ENCODE peak calls at places on chromosomes 3 and 15, in eight cellular contexts. A is pancreas, I is fibroblast of lung, U is lung, H is Peyer's patch, J is cardiac muscle cell, Q is breast epithelium, S is coronary artery. Z is an unnamed sample.

GRCh38 chr3:120302361-120302760 is 17.3 kb upstream of the GPR156 start:
- DNase-seq in A (no peak), I (peak; percentile 23), U (no peak), H (no peak), J (peak; percentile 64), Q (no peak), S (no peak), Z (peak; percentile 19)

GRCh38 chr3:42172047-42172654 is 81.0 kb downstream of the TRAK1 start:
- DNase-seq in A (no peak), I (no peak), U (no peak), H (no peak), J (no peak), Q (no peak), S (no peak), Z (no peak)

GRCh38 chr15:62739507-62739906 is 303.0 kb upstream of the TPM1 start:
- DNase-seq in A (no peak), I (peak; percentile 92), U (no peak), H (no peak), J (no peak), Q (no peak), S (no peak), Z (peak; percentile 58)

GRCh38 chr3:23863060-23863459 is 53.7 kb downstream of the NKIRAS1 start:
- DNase-seq in A (no peak), I (peak; percentile 40), U (no peak), H (no peak), J (no peak), Q (no peak), S (no peak), Z (no peak)

GRCh38 chr3:10116138-10116460 is 624 bp downstream of the BRK1 start:
- DNase-seq in A (no peak), I (peak; percentile 68), U (no peak), H (no peak), J (peak; percentile 44), Q (no peak), S (no peak), Z (peak; percentile 25)

GRCh38 chr3:156307704-156308103 is 187.3 kb downstream of the KCNAB1 start:
- DNase-seq in A (peak; percentile 53), I (peak; percentile 87), U (peak; percentile 39), H (no peak), J (peak; percentile 88), Q (no peak), S (peak; percentile 79), Z (peak; percentile 74)

GRCh38 chr3:194351080-194351672 is at the start of gene CPN2:
- DNase-seq in A (no peak), I (no peak), U (no peak), H (no peak), J (no peak), Q (no peak), S (no peak), Z (no peak)

GRCh38 chr15:75452968-75453702 is 1.6 kb upstream of the SIN3A start:
- DNase-seq in A (peak; percentile 70), I (peak; percentile 33), U (peak; percentile 55), H (peak; percentile 65), J (peak; percentile 21), Q (peak; percentile 55), S (peak; percentile 84), Z (peak; percentile 12)

GRCh38 chr15:66188464-66188863 is 65.1 kb downstream of the MEGF11 start:
- DNase-seq in A (no peak), I (no peak), U (no peak), H (no peak), J (no peak), Q (no peak), S (no peak), Z (no peak)

GRCh38 chr15:76235186-76235826 is 76.0 kb downstream of the ETFA start:
- DNase-seq in A (no peak), I (peak; percentile 37), U (no peak), H (no peak), J (peak; percentile 66), Q (no peak), S (no peak), Z (peak; percentile 9)

GRCh38 chr15:69299451-69300128 is 878 bp downstream of the PAQR5 start:
- DNase-seq in A (no peak), I (no peak), U (no peak), H (no peak), J (no peak), Q (no peak), S (no peak), Z (no peak)
- TF ChIP-seq CTCF in A (no peak), I (no peak), U (no peak), H (no peak), J (no peak), Q (no peak), S (no peak), Z (no peak)

GRCh38 chr15:31446546-31446945 is 119.9 kb downstream of the KLF13 start:
- DNase-seq in A (no peak), I (no peak), U (peak; percentile 9), H (no peak), J (no peak), Q (no peak), S (no peak), Z (no peak)
- TF ChIP-seq CTCF in A (no peak), I (no peak), U (no peak), H (no peak), J (no peak), Q (no peak), S (no peak), Z (no peak)

DNA sequence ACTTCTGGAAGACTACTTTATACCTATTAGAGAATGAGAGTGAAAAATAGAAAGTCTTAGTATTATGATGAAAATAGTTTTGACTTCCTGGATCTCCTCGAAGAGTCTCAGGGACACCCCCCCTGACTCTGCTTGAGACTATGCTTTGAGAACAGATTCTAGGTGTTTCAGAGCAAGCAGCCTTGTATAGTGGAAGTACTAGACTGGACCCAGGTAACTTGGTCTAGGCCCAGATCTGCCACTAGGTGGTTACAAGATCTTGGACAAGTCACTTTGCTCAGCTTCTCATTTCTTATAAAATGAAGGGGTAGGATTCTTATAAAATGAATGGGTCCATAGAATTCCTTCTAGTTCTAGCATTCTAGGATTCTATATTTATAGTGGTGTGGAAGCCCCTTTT is 9.1 kb downstream of the ABHD5 start:
- DNase-seq in A (no peak), I (no peak), U (no peak), H (no peak), J (no peak), Q (no peak), S (no peak), Z (peak; percentile 35)
- TF ChIP-seq CTCF in A (peak; percentile 16), I (peak; percentile 19), U (no peak), H (no peak), J (peak; percentile 28), Q (no peak), S (no peak), Z (peak; percentile 30)

GRCh38 chr15:50249704-50250103 is 15.8 kb downstream of the HDC start:
- DNase-seq in A (no peak), I (no peak), U (no peak), H (no peak), J (no peak), Q (no peak), S (no peak), Z (no peak)
- TF ChIP-seq CTCF in A (no peak), I (no peak), U (no peak), H (no peak), J (no peak), Q (no peak), S (no peak), Z (no peak)

DNA sequence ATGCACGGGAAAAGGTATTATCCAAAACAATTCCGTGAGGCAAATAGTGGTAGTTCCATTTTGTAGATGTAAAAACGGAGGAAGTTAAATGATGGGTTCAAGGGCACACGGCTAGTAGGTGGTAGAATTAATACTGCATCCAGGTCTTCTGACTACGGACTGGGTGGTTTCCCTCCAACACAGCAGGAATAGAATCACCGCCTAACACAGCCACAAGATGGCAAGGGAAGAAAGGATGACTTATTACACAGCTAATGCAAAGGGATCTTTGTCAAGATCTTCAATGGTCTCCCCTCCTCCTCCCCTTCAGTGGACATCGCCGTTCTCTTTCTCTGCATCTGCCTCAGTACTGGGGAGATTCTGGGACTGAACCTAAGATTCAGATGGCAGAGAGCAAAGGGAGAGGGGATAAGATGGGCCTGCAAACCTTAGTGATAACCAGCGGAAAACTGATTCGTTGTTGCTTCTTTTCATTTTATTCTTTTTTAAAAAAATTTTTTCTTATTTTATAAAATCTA is 574 bp upstream of the TOPBP1 start:
- DNase-seq in A (no peak), I (peak; percentile 50), U (no peak), H (no peak), J (peak; percentile 31), Q (no peak), S (no peak), Z (peak; percentile 19)
- TF ChIP-seq CTCF in A (no peak), I (no peak), U (no peak), H (no peak), J (no peak), Q (no peak), S (no peak), Z (no peak)

GRCh38 chr3:167187211-167187610 is 192.9 kb downstream of the ZBBX start:
- DNase-seq in A (no peak), I (no peak), U (no peak), H (no peak), J (no peak), Q (no peak), S (no peak), Z (no peak)

GRCh38 chr3:167188592-167188991 is 191.5 kb downstream of the ZBBX start:
- DNase-seq in A (no peak), I (no peak), U (no peak), H (no peak), J (no peak), Q (no peak), S (no peak), Z (no peak)

DNA sequence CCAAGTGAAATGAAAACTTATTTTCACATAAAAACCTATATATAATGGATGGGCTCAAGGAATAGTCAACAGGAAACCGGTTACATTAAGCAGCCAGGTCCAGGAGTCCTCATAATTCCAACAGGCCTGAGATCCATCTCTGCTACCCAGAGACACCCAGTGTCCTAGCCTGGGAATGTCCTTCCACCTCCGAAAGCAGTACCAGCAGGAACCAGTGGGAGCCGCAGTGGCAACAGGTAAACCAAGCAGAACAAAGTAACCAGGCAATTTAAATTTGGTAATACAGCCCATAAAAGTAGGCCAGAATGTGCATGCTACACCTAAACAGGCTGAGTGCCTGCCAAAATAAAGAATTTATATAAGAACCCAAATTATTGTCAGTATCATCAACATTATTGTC is 195.6 kb downstream of the ZBBX start:
- DNase-seq in A (no peak), I (no peak), U (no peak), H (no peak), J (no peak), Q (no peak), S (no peak), Z (no peak)
- TF ChIP-seq CTCF in A (no peak), I (no peak), U (no peak), H (no peak), J (no peak), Q (no peak), S (no peak), Z (no peak)

GRCh38 chr3:122092460-122093165 is 37.5 kb downstream of the CD86 start:
- DNase-seq in A (no peak), I (peak; percentile 23), U (no peak), H (no peak), J (peak; percentile 63), Q (no peak), S (no peak), Z (no peak)
- TF ChIP-seq CTCF in A (no peak), I (peak; percentile 29), U (no peak), H (no peak), J (peak; percentile 60), Q (no peak), S (no peak), Z (peak; percentile 31)